ENCODE peak calls at places on chromosomes 13 and 19, in ten cellular contexts. C, A, R, V, H, K, D, W, G and L are unnamed samples.

GRCh38 chr19:20661150-20661819 is at the start of gene ZNF626:
- DNase-seq in W (peak; percentile 96), V (peak; percentile 84), H (peak; percentile 98), R (peak; percentile 95), G (peak; percentile 99), D (peak; percentile 98), C (peak; percentile 95), A (peak; percentile 98), K (peak; percentile 100), L (peak; percentile 99)

GRCh38 chr13:36193151-36193855 is 21.1 kb downstream of the SOHLH2 start:
- DNase-seq in K (no peak), W (no peak), R (no peak), A (no peak), V (no peak), H (no peak), G (no peak), D (no peak), C (no peak), L (no peak)

GRCh38 chr13:32164622-32165268 is 133.2 kb downstream of the FRY start:
- DNase-seq in H (peak; percentile 42), G (no peak), W (no peak), C (peak; percentile 75), A (no peak), V (no peak), R (peak; percentile 36), D (peak; percentile 13), K (no peak), L (no peak)

GRCh38 chr13:103272770-103273169 is 206.6 kb upstream of the SLC10A2 start:
- DNase-seq in D (no peak), C (no peak), R (no peak), K (no peak), H (no peak), V (no peak), W (no peak), G (no peak), A (no peak), L (no peak)

GRCh38 chr13:80877944-80878241 is 537.0 kb upstream of the SPRY2 start:
- DNase-seq in K (no peak), C (no peak), H (no peak), W (no peak), D (no peak), A (no peak), R (no peak), V (no peak), G (no peak), L (no peak)

GRCh38 chr19:49801966-49802661 is 11.0 kb downstream of the FUZ start:
- DNase-seq in A (peak; percentile 75), H (peak; percentile 84), C (peak; percentile 64), W (peak; percentile 94), R (peak; percentile 62), K (peak; percentile 99), G (peak; percentile 96), D (peak; percentile 93), V (peak; percentile 85), L (peak; percentile 91)

GRCh38 chr19:42313096-42313839 is at the start of gene TMEM145:
- DNase-seq in V (peak; percentile 90), W (peak; percentile 59), K (no peak), H (peak; percentile 57), C (peak; percentile 79), R (no peak), A (no peak), D (no peak), G (peak; percentile 52), L (no peak)

GRCh38 chr19:36160821-36161596 is 8.8 kb upstream of the COX7A1 start:
- DNase-seq in R (no peak), C (no peak), G (no peak), A (no peak), D (no peak), K (no peak), V (no peak), H (no peak), W (no peak), L (no peak)

GRCh38 chr13:23583491-23583890 is 13.3 kb downstream of the TNFRSF19 start:
- DNase-seq in H (no peak), A (no peak), K (no peak), G (no peak), V (no peak), C (no peak), D (no peak), R (no peak), W (no peak), L (no peak)

DNA sequence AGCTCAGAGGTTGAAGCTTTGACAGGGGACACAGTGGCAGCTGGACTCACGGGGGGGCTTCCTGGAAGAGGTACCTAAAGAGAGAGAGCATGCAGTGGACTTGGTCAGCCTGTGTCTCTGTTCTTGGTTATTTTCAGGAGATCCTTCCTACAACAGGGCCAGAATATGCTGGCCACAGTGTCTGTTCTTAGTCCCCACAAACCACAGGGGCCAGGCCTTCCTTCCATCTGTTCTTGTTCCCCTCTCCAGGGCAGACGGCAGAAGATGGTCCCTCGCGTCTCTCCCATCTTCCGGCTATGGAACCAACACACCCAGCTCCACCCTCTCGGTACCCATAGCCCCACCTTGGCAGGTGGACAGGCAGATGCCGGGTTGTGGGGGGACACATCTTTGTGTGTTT is 24.8 kb downstream of the MAST3 start:
- DNase-seq in D (no peak), H (no peak), A (no peak), C (no peak), W (no peak), G (no peak), R (no peak), K (no peak), V (no peak), L (no peak)
- H3K27me3 ChIP-seq in D (no peaks in the 10 kb centered on the region), H (no peaks in the 10 kb centered on the region), A (no peaks in the 10 kb centered on the region), C (no peaks in the 10 kb centered on the region), W (no peaks in the 10 kb centered on the region), G (no peaks in the 10 kb centered on the region), R (no peaks in the 10 kb centered on the region), K (no peaks in the 10 kb centered on the region), V (no peaks in the 10 kb centered on the region), L (no peaks in the 10 kb centered on the region)

DNA sequence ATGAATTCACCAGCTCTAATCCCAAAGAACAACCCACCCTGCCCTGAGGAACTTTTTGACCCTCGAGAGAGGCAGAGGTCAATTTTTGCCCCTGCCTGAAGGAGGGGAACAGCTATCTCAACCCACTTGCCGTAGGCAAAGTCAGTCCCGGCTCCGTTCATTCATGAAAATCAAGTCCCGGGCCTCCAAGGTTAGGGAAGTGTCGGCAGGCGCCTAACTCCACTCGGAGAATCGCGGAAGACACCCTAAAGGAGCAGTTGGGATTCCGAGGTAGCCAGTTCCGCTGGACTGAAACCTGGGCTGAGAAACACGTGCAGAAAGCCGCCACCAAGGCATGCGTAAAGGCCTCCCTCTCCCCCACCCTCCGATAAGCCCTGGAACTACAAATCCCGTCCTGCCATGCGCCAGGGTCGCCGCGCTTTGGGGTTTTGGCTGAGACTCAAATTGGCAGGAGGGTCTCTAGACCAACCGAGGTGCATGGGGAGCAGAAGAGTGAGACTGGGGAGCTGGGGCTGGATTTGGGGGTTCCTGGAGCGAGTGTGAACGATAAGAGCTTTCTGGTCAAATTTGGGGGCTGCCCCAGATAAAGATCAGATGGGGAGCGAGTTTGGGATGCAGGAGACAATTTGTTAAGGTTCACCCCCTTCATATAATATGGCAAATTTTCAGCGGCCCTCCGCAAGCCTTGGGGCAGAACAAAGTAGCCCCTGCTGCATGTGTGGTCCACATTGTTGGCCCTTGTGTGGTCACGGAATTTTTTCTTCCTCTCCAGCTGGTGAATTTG is at the start of gene TNPO2:
- DNase-seq in W (peak; percentile 71), H (peak; percentile 61), D (peak; percentile 64), G (peak; percentile 68), A (no peak), K (peak; percentile 40), C (peak; percentile 91), R (peak; percentile 54), V (no peak), L (peak; percentile 61)
- H3K27me3 ChIP-seq in W (no peaks in the 10 kb centered on the region), H (no peaks in the 10 kb centered on the region), D (no peaks in the 10 kb centered on the region), G (no peaks in the 10 kb centered on the region), A (no peaks in the 10 kb centered on the region), K (no peaks in the 10 kb centered on the region), C (no peaks in the 10 kb centered on the region), R (no peaks in the 10 kb centered on the region), V (no peaks in the 10 kb centered on the region), L (no peaks in the 10 kb centered on the region)

GRCh38 chr13:111897178-111897845 is 169.6 kb upstream of the SOX1 start:
- DNase-seq in C (no peak), A (no peak), G (no peak), D (no peak), K (no peak), H (no peak), W (no peak), V (no peak), R (no peak), L (no peak)

GRCh38 chr13:111897846-111898215 is 169.1 kb upstream of the SOX1 start:
- DNase-seq in A (no peak), R (no peak), C (no peak), K (no peak), G (no peak), V (no peak), W (no peak), D (no peak), H (no peak), L (no peak)

GRCh38 chr13:111893607-111894443 is 173.1 kb upstream of the SOX1 start:
- DNase-seq in K (no peak), C (no peak), A (no peak), W (no peak), H (no peak), D (no peak), R (no peak), V (peak; percentile 54), G (no peak), L (no peak)

GRCh38 chr13:111895896-111896821 is 170.8 kb upstream of the SOX1 start:
- DNase-seq in V (peak; percentile 25), W (no peak), D (no peak), H (no peak), A (no peak), R (no peak), C (no peak), K (no peak), G (no peak), L (no peak)

GRCh38 chr13:111893071-111893606 is 173.8 kb upstream of the SOX1 start:
- DNase-seq in V (peak; percentile 59), D (no peak), A (no peak), C (no peak), R (no peak), H (no peak), W (no peak), K (no peak), G (peak; percentile 43), L (no peak)
- H3K27me3 ChIP-seq in V (no peaks in the 10 kb centered on the region), D (no peaks in the 10 kb centered on the region), A (no peaks in the 10 kb centered on the region), C (no peaks in the 10 kb centered on the region), R (peaks cover 4% of the 10 kb centered on the region), H (peaks cover 15% of the 10 kb centered on the region), W (no peaks in the 10 kb centered on the region), K (peaks cover 8% of the 10 kb centered on the region), G (peaks cover 74% of the 10 kb centered on the region), L (peaks cover 80% of the 10 kb centered on the region)

DNA sequence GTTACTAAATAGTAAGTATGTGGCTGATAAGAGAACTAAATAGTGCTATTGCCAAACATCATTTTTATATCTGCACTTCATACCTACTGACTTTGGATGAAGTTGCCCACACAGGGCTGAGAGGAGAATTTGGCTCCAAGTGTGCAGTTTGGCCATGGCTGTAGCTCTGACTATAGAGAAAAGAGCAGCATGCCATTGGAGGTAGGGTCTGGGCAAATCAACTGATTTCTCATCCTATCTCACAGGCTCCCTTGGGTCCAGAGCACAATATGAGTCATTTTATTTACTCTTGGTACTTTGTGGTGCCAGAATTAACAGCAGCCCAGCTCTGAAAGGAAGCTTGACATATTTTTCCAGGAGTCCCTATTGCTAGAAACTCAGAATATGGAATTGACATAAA is 358.0 kb downstream of the OXGR1 start:
- DNase-seq in D (no peak), A (no peak), W (no peak), G (no peak), H (peak; percentile 14), V (no peak), C (no peak), K (no peak), R (no peak), L (no peak)
- H3K27me3 ChIP-seq in D (no peaks in the 10 kb centered on the region), A (no peaks in the 10 kb centered on the region), W (no peaks in the 10 kb centered on the region), G (no peaks in the 10 kb centered on the region), H (no peaks in the 10 kb centered on the region), V (no peaks in the 10 kb centered on the region), C (no peaks in the 10 kb centered on the region), K (no peaks in the 10 kb centered on the region), R (no peaks in the 10 kb centered on the region), L (no peaks in the 10 kb centered on the region)

GRCh38 chr19:50911206-50912101 is at the start of gene KLK4:
- DNase-seq in H (no peak), C (no peak), D (no peak), W (no peak), A (no peak), G (no peak), V (no peak), R (no peak), K (no peak), L (no peak)
- H3K27me3 ChIP-seq in H (no peaks in the 10 kb centered on the region), C (peaks cover 51% of the 10 kb centered on the region), D (no peaks in the 10 kb centered on the region), W (no peaks in the 10 kb centered on the region), A (no peaks in the 10 kb centered on the region), G (peaks cover 86% of the 10 kb centered on the region), V (no peaks in the 10 kb centered on the region), R (peaks cover 20% of the 10 kb centered on the region), K (peaks cover 61% of the 10 kb centered on the region), L (peaks cover 88% of the 10 kb centered on the region)